ENCODE peak calls at places on chromosomes 12 and 14, in four cellular contexts. F, G, A and C are unnamed samples.

GRCh38 chr12:113092478-113093408 is 36.2 kb downstream of the DTX1 start:
- DNase-seq in A (no peak), F (peak; percentile 77), G (no peak), C (no peak)

GRCh38 chr14:69284170-69284569 is 24.2 kb downstream of the GALNT16 start:
- DNase-seq in F (no peak), G (no peak), A (no peak), C (no peak)

GRCh38 chr12:67531051-67531450 is 117.5 kb upstream of the DYRK2 start:
- DNase-seq in F (no peak), A (no peak), G (no peak), C (no peak)

GRCh38 chr12:92928431-92928961 is 599 bp downstream of the EEA1 start:
- DNase-seq in A (no peak), F (peak; percentile 70), G (no peak), C (no peak)

GRCh38 chr12:47687636-47688035 is 18.2 kb downstream of the RPAP3 start:
- DNase-seq in A (no peak), F (no peak), G (no peak), C (no peak)

GRCh38 chr12:16299403-16299802 is 21.9 kb upstream of the SLC15A5 start:
- DNase-seq in G (no peak), A (peak; percentile 1), F (no peak), C (no peak)

GRCh38 chr12:47281667-47282171 is 202.0 kb upstream of the AMIGO2 start:
- DNase-seq in F (no peak), A (peak; percentile 24), G (no peak), C (no peak)

GRCh38 chr12:64946132-64946829 is 121.8 kb downstream of the TBC1D30 start:
- DNase-seq in A (peak; percentile 7), F (no peak), G (no peak), C (no peak)

GRCh38 chr12:1313906-1314305 is 280.5 kb downstream of the FBXL14 start:
- DNase-seq in G (no peak), A (no peak), F (no peak), C (no peak)

GRCh38 chr14:89137514-89138163 is 279.4 kb downstream of the FOXN3 start:
- DNase-seq in F (no peak), G (peak; percentile 76), A (peak; percentile 94), C (no peak)

GRCh38 chr12:121404734-121405133 is 4.8 kb downstream of the RNF34 start:
- DNase-seq in G (no peak), F (no peak), A (no peak), C (no peak)

GRCh38 chr12:85191-85666 is 18.7 kb downstream of the IQSEC3 start:
- DNase-seq in F (no peak), G (no peak), A (no peak), C (no peak)

GRCh38 chr14:52400846-52401245 is 86.7 kb downstream of the PTGER2 start:
- DNase-seq in A (no peak), F (no peak), G (no peak), C (peak; percentile 39)

GRCh38 chr14:91382712-91383111 is 34.9 kb downstream of the CCDC88C start:
- DNase-seq in F (no peak), A (no peak), G (no peak), C (no peak)

GRCh38 chr12:117032593-117033381 is 66.4 kb downstream of the TESC start:
- DNase-seq in F (peak; percentile 44), A (peak; percentile 35), G (no peak), C (no peak)

GRCh38 chr12:132490481-132491348 is 764 bp downstream of the FBRSL1 start:
- DNase-seq in F (no peak), A (peak; percentile 20), G (no peak), C (no peak)

GRCh38 chr12:6141048-6141447 is 16.6 kb upstream of the VWF start:
- DNase-seq in F (peak; percentile 63), G (no peak), A (peak; percentile 70), C (peak; percentile 33)

GRCh38 chr14:56108057-56108456 is 10.2 kb upstream of the PELI2 start:
- DNase-seq in F (no peak), A (no peak), G (no peak), C (no peak)

GRCh38 chr14:100557658-100558057 is 29.6 kb downstream of the BEGAIN start:
- DNase-seq in F (peak; percentile 65), A (peak; percentile 18), G (no peak), C (no peak)

GRCh38 chr12:114063435-114063834 is 97.3 kb upstream of the RBM19 start:
- DNase-seq in G (no peak), A (no peak), F (no peak), C (no peak)

GRCh38 chr12:59070534-59070933 is 150.2 kb upstream of the LRIG3 start:
- DNase-seq in G (no peak), A (no peak), F (no peak), C (no peak)

GRCh38 chr12:114626-115211 is 48.2 kb downstream of the IQSEC3 start:
- DNase-seq in F (no peak), A (no peak), G (no peak), C (no peak)

GRCh38 chr12:91181053-91181452 is 1.6 kb downstream of the DCN start:
- DNase-seq in F (no peak), A (peak; percentile 34), G (no peak), C (no peak)

GRCh38 chr14:70754989-70755388 is 54.3 kb downstream of the MAP3K9 start:
- DNase-seq in G (no peak), A (no peak), F (no peak), C (no peak)

GRCh38 chr14:55107766-55108554 is 21.1 kb upstream of the LGALS3 start:
- DNase-seq in F (peak; percentile 91), A (peak; percentile 98), G (peak; percentile 60), C (peak; percentile 27)

GRCh38 chr14:37230551-37231194 is 32.9 kb downstream of the MIPOL1 start:
- DNase-seq in G (no peak), A (peak; percentile 77), F (no peak), C (no peak)

GRCh38 chr12:31991146-31991545 is 31.9 kb downstream of the RESF1 start:
- DNase-seq in F (no peak), G (no peak), A (no peak), C (no peak)

GRCh38 chr12:114668905-114669304 is 15.1 kb downstream of the TBX3 start:
- DNase-seq in F (no peak), A (no peak), G (no peak), C (no peak)

GRCh38 chr12:29350080-29350479 is 30.9 kb downstream of the ERGIC2 start:
- DNase-seq in G (no peak), F (no peak), A (peak; percentile 36), C (no peak)

GRCh38 chr12:57553343-57554202 is 3.7 kb downstream of the KIF5A start:
- DNase-seq in G (no peak), A (no peak), F (no peak), C (no peak)

GRCh38 chr12:62260733-62261683 is 804 bp downstream of the USP15 start:
- DNase-seq in G (no peak), A (peak; percentile 41), F (peak; percentile 86), C (peak; percentile 77)

GRCh38 chr14:68978550-68978911 is 571 bp downstream of the ACTN1 start:
- DNase-seq in A (no peak), F (peak; percentile 69), G (no peak), C (peak; percentile 16)

GRCh38 chr12:113860950-113861349 is 105.2 kb downstream of the RBM19 start:
- DNase-seq in A (peak; percentile 98), F (no peak), G (no peak), C (no peak)

GRCh38 chr12:78562358-78563205 is 302.0 kb upstream of the SYT1 start:
- DNase-seq in F (no peak), G (no peak), A (peak; percentile 2), C (no peak)

GRCh38 chr14:100382106-100382455 is 58.9 kb downstream of the SLC25A47 start:
- DNase-seq in A (no peak), G (no peak), F (no peak), C (no peak)

GRCh38 chr14:20690848-20691640 is 2.5 kb downstream of the ANG start:
- DNase-seq in G (no peak), F (peak; percentile 73), A (peak; percentile 72), C (peak; percentile 65)

GRCh38 chr14:51674294-51675002 is 22.7 kb downstream of the FRMD6 start:
- DNase-seq in G (no peak), F (no peak), A (peak; percentile 68), C (no peak)

GRCh38 chr12:107317751-107318553 is 224.6 kb upstream of the CRY1 start:
- DNase-seq in A (peak; percentile 88), G (no peak), F (peak; percentile 94), C (peak; percentile 84)
- H3K27me3 ChIP-seq in A (peaks cover 19% of the 10 kb centered on the region), G (no peaks in the 10 kb centered on the region), F (no peaks in the 10 kb centered on the region), C (no peaks in the 10 kb centered on the region)

DNA sequence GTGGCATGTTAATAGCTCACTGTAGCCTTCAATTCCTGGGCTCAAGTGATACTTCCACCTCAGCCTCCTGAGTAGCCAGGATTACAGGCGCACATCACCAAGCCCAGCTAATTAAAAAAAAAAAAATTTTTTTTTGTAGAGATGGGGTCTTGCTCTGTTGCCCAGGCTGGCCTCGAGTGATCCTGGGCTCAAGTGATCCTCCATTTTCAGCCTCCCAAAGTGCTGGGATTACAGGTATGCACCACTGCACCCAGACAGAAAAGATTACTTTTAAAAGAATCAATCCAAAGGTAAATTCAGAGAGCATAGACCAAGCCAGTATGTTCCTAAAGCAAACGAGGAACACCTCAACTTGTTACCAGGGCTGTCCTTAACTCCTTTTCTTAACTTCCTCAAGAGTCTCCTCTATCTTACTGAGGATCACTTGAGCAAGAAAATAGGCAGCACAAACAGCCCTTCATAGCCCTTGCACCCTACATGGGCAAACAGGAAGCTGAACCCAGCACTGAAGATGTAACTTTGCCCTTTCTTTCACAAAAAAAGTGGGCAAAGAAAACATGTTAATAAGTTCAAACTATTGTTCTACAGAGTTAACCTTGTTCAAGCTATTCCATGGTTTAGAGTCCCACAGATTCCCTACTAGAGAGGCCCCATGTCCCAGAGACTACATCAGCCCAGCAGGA is 11.3 kb downstream of the CS start:
- DNase-seq in G (no peak), F (no peak), A (no peak), C (no peak)
- H3K36me3 ChIP-seq in G (peaks cover 10% of the 10 kb centered on the region), F (peaks cover 67% of the 10 kb centered on the region), A (peaks cover 24% of the 10 kb centered on the region), C (peaks cover 26% of the 10 kb centered on the region)

DNA sequence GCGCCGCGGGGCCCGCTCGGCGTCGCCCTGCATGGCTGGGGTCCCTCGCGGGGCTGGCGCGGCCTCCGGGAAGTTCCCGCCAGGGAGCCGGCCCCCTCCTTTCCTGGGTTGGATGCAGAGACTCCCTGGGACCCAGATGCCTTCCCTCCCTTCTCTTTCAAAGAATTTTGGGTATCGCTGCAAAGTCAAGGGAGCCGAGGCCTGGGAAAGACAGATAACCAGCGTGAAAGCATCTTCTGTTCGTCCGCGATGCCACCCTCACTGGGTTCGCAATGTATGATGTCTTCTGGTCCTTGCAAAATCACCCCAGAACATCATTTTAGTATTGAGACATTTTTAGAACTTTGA is 436 bp downstream of the IRAK3 start:
- DNase-seq in F (no peak), A (no peak), G (no peak), C (no peak)
- H3K27me3 ChIP-seq in F (no peaks in the 10 kb centered on the region), A (no peaks in the 10 kb centered on the region), G (no peaks in the 10 kb centered on the region), C (no peaks in the 10 kb centered on the region)

GRCh38 chr12:2862876-2863275 is 6.0 kb upstream of the TEX52 start:
- DNase-seq in F (no peak), G (no peak), A (no peak), C (no peak)

GRCh38 chr12:2860170-2860569 is 3.3 kb upstream of the TEX52 start:
- DNase-seq in G (no peak), A (no peak), F (no peak), C (no peak)

GRCh38 chr12:2868986-2869385 is 8.0 kb downstream of the FOXM1 start:
- DNase-seq in A (peak; percentile 73), G (no peak), F (no peak), C (no peak)

GRCh38 chr12:2858944-2859352 is 2.1 kb upstream of the TEX52 start:
- DNase-seq in G (no peak), F (no peak), A (no peak), C (no peak)

GRCh38 chr12:2864198-2864597 is 7.4 kb upstream of the TEX52 start:
- DNase-seq in A (no peak), F (no peak), G (no peak), C (no peak)
- H3K36me3 ChIP-seq in A (peaks cover 25% of the 10 kb centered on the region), F (peaks cover 3% of the 10 kb centered on the region), G (no peaks in the 10 kb centered on the region), C (no peaks in the 10 kb centered on the region)